ENCODE peak calls at places on chromosomes 1 and 21, in six cellular contexts. One of them, this sample, is unnamed.

GRCh38 chr1:48619529-48619928 is 147.5 kb upstream of the SPATA6 start:
- DNase-seq in progenitor cell of endocrine pancreas: no peak
- DNase-seq in GM12878: no peak
- DNase-seq in AG10803: peak
- DNase-seq in tibial artery: no peak
- DNase-seq in mucosa of descending colon: no peak
- DNase-seq in this sample: no peak

GRCh38 chr1:181704556-181704955 is 221.2 kb downstream of the CACNA1E start:
- DNase-seq in tibial artery: no peak
- DNase-seq in GM12878: no peak
- DNase-seq in AG10803: no peak
- DNase-seq in mucosa of descending colon: no peak
- DNase-seq in progenitor cell of endocrine pancreas: no peak
- DNase-seq in this sample: no peak

GRCh38 chr1:201888282-201889033 is at the start of gene SHISA4:
- DNase-seq in progenitor cell of endocrine pancreas: peak
- DNase-seq in GM12878: no peak
- DNase-seq in tibial artery: peak
- DNase-seq in AG10803: peak
- DNase-seq in mucosa of descending colon: peak
- DNase-seq in this sample: peak

GRCh38 chr1:238895911-238896310 is 490.5 kb upstream of the CHRM3 start:
- DNase-seq in GM12878: no peak
- DNase-seq in tibial artery: no peak
- DNase-seq in mucosa of descending colon: no peak
- DNase-seq in progenitor cell of endocrine pancreas: no peak
- DNase-seq in AG10803: no peak
- DNase-seq in this sample: no peak

GRCh38 chr1:77757616-77758015 is 2.0 kb downstream of the USP33 start:
- DNase-seq in AG10803: peak
- DNase-seq in progenitor cell of endocrine pancreas: no peak
- DNase-seq in mucosa of descending colon: no peak
- DNase-seq in tibial artery: no peak
- DNase-seq in GM12878: no peak
- DNase-seq in this sample: no peak

GRCh38 chr1:63317814-63318156 is 4.6 kb upstream of the FOXD3 start:
- DNase-seq in tibial artery: no peak
- DNase-seq in GM12878: no peak
- DNase-seq in AG10803: no peak
- DNase-seq in progenitor cell of endocrine pancreas: no peak
- DNase-seq in mucosa of descending colon: no peak
- DNase-seq in this sample: no peak

GRCh38 chr1:64906447-64906846 is 59.9 kb downstream of the JAK1 start:
- DNase-seq in tibial artery: no peak
- DNase-seq in AG10803: no peak
- DNase-seq in GM12878: no peak
- DNase-seq in mucosa of descending colon: no peak
- DNase-seq in progenitor cell of endocrine pancreas: no peak
- DNase-seq in this sample: peak

GRCh38 chr1:172670316-172670715 is 11.4 kb downstream of the FASLG start:
- DNase-seq in progenitor cell of endocrine pancreas: no peak
- DNase-seq in AG10803: no peak
- DNase-seq in mucosa of descending colon: no peak
- DNase-seq in tibial artery: no peak
- DNase-seq in GM12878: no peak
- DNase-seq in this sample: peak

GRCh38 chr1:34988147-34988546 is 3.0 kb upstream of the TMEM35B start:
- DNase-seq in GM12878: no peak
- DNase-seq in tibial artery: no peak
- DNase-seq in AG10803: no peak
- DNase-seq in progenitor cell of endocrine pancreas: no peak
- DNase-seq in mucosa of descending colon: no peak
- DNase-seq in this sample: no peak

GRCh38 chr1:57162607-57163235 is 196.9 kb upstream of the C8B start:
- DNase-seq in GM12878: no peak
- DNase-seq in progenitor cell of endocrine pancreas: no peak
- DNase-seq in mucosa of descending colon: no peak
- DNase-seq in AG10803: peak
- DNase-seq in tibial artery: no peak
- DNase-seq in this sample: no peak

GRCh38 chr1:113057006-113057405 is 16.0 kb upstream of the LRIG2 start:
- DNase-seq in AG10803: no peak
- DNase-seq in GM12878: no peak
- DNase-seq in mucosa of descending colon: peak
- DNase-seq in progenitor cell of endocrine pancreas: no peak
- DNase-seq in tibial artery: no peak
- DNase-seq in this sample: no peak

GRCh38 chr1:21289700-21290545 is at the start of gene ECE1:
- DNase-seq in AG10803: no peak
- DNase-seq in tibial artery: no peak
- DNase-seq in GM12878: no peak
- DNase-seq in progenitor cell of endocrine pancreas: peak
- DNase-seq in mucosa of descending colon: peak
- DNase-seq in this sample: peak

GRCh38 chr1:58815680-58816071 is 31.8 kb upstream of the JUN start:
- DNase-seq in progenitor cell of endocrine pancreas: no peak
- DNase-seq in AG10803: no peak
- DNase-seq in GM12878: no peak
- DNase-seq in mucosa of descending colon: peak
- DNase-seq in tibial artery: no peak
- DNase-seq in this sample: peak

GRCh38 chr21:38914531-38915385 is 109.0 kb downstream of the ETS2 start:
- DNase-seq in progenitor cell of endocrine pancreas: no peak
- DNase-seq in AG10803: no peak
- DNase-seq in tibial artery: no peak
- DNase-seq in mucosa of descending colon: no peak
- DNase-seq in GM12878: no peak
- DNase-seq in this sample: peak

GRCh38 chr1:172322219-172323061 is 98.0 kb upstream of the C1orf105 start:
- DNase-seq in progenitor cell of endocrine pancreas: no peak
- DNase-seq in AG10803: peak
- DNase-seq in mucosa of descending colon: no peak
- DNase-seq in tibial artery: peak
- DNase-seq in GM12878: no peak
- DNase-seq in this sample: no peak

GRCh38 chr1:80217377-80217986 is 1211.0 kb upstream of the ADGRL4 start:
- DNase-seq in mucosa of descending colon: peak
- DNase-seq in progenitor cell of endocrine pancreas: no peak
- DNase-seq in tibial artery: no peak
- DNase-seq in GM12878: no peak
- DNase-seq in AG10803: peak
- DNase-seq in this sample: no peak

GRCh38 chr1:200035956-200036615 is 8.6 kb downstream of the NR5A2 start:
- DNase-seq in GM12878: no peak
- DNase-seq in progenitor cell of endocrine pancreas: no peak
- DNase-seq in AG10803: no peak
- DNase-seq in tibial artery: no peak
- DNase-seq in mucosa of descending colon: peak
- DNase-seq in this sample: no peak

GRCh38 chr1:199084293-199084692 is 445.5 kb downstream of the PTPRC start:
- DNase-seq in GM12878: no peak
- DNase-seq in AG10803: peak
- DNase-seq in tibial artery: no peak
- DNase-seq in progenitor cell of endocrine pancreas: no peak
- DNase-seq in mucosa of descending colon: peak
- DNase-seq in this sample: no peak

GRCh38 chr1:22107126-22107525 is 35.8 kb downstream of the WNT4 start:
- DNase-seq in AG10803: peak
- DNase-seq in mucosa of descending colon: no peak
- DNase-seq in GM12878: no peak
- DNase-seq in progenitor cell of endocrine pancreas: no peak
- DNase-seq in tibial artery: no peak
- DNase-seq in this sample: no peak

GRCh38 chr1:202661136-202661845 is 49.0 kb downstream of the SYT2 start:
- DNase-seq in GM12878: no peak
- DNase-seq in tibial artery: no peak
- DNase-seq in progenitor cell of endocrine pancreas: no peak
- DNase-seq in mucosa of descending colon: no peak
- DNase-seq in AG10803: no peak
- DNase-seq in this sample: no peak

GRCh38 chr1:205827623-205828022 is 14.6 kb upstream of the SLC41A1 start:
- DNase-seq in mucosa of descending colon: no peak
- DNase-seq in tibial artery: no peak
- DNase-seq in AG10803: no peak
- DNase-seq in progenitor cell of endocrine pancreas: no peak
- DNase-seq in GM12878: no peak
- DNase-seq in this sample: no peak

GRCh38 chr1:33516428-33516827 is 44.0 kb downstream of the ZSCAN20 start:
- DNase-seq in mucosa of descending colon: no peak
- DNase-seq in GM12878: no peak
- DNase-seq in tibial artery: no peak
- DNase-seq in progenitor cell of endocrine pancreas: no peak
- DNase-seq in AG10803: no peak
- DNase-seq in this sample: no peak

GRCh38 chr1:52056937-52057231 is 789 bp downstream of the BTF3L4 start:
- DNase-seq in AG10803: peak
- DNase-seq in tibial artery: no peak
- DNase-seq in mucosa of descending colon: no peak
- DNase-seq in GM12878: no peak
- DNase-seq in progenitor cell of endocrine pancreas: no peak
- DNase-seq in this sample: no peak

GRCh38 chr1:182430263-182431068 is 19.5 kb upstream of the RGSL1 start:
- DNase-seq in tibial artery: no peak
- DNase-seq in mucosa of descending colon: no peak
- DNase-seq in progenitor cell of endocrine pancreas: no peak
- DNase-seq in AG10803: no peak
- DNase-seq in GM12878: peak
- DNase-seq in this sample: peak

GRCh38 chr1:241637046-241637590 is 3.1 kb downstream of the CHML start:
- DNase-seq in mucosa of descending colon: no peak
- DNase-seq in GM12878: no peak
- DNase-seq in progenitor cell of endocrine pancreas: no peak
- DNase-seq in AG10803: peak
- DNase-seq in tibial artery: no peak
- DNase-seq in this sample: no peak

GRCh38 chr1:212040629-212041028 is 5.1 kb downstream of the DTL start:
- DNase-seq in mucosa of descending colon: no peak
- DNase-seq in GM12878: no peak
- DNase-seq in AG10803: no peak
- DNase-seq in tibial artery: no peak
- DNase-seq in progenitor cell of endocrine pancreas: no peak
- DNase-seq in this sample: no peak

GRCh38 chr1:17984510-17985085 is 123.0 kb upstream of the IGSF21 start:
- DNase-seq in AG10803: no peak
- DNase-seq in mucosa of descending colon: peak
- DNase-seq in tibial artery: no peak
- DNase-seq in progenitor cell of endocrine pancreas: peak
- DNase-seq in GM12878: no peak
- DNase-seq in this sample: peak

GRCh38 chr1:34858901-34859441 is 578 bp downstream of the SMIM12 start:
- DNase-seq in tibial artery: peak
- DNase-seq in mucosa of descending colon: peak
- DNase-seq in AG10803: peak
- DNase-seq in progenitor cell of endocrine pancreas: no peak
- DNase-seq in GM12878: no peak
- DNase-seq in this sample: peak

GRCh38 chr1:224641030-224641429 is 24.9 kb downstream of the CNIH3 start:
- DNase-seq in AG10803: no peak
- DNase-seq in tibial artery: no peak
- DNase-seq in progenitor cell of endocrine pancreas: peak
- DNase-seq in GM12878: no peak
- DNase-seq in mucosa of descending colon: peak
- DNase-seq in this sample: no peak

GRCh38 chr21:40548134-40548533 is 298.8 kb downstream of the DSCAM start:
- DNase-seq in mucosa of descending colon: no peak
- DNase-seq in AG10803: no peak
- DNase-seq in tibial artery: no peak
- DNase-seq in progenitor cell of endocrine pancreas: no peak
- DNase-seq in GM12878: no peak
- DNase-seq in this sample: no peak

DNA sequence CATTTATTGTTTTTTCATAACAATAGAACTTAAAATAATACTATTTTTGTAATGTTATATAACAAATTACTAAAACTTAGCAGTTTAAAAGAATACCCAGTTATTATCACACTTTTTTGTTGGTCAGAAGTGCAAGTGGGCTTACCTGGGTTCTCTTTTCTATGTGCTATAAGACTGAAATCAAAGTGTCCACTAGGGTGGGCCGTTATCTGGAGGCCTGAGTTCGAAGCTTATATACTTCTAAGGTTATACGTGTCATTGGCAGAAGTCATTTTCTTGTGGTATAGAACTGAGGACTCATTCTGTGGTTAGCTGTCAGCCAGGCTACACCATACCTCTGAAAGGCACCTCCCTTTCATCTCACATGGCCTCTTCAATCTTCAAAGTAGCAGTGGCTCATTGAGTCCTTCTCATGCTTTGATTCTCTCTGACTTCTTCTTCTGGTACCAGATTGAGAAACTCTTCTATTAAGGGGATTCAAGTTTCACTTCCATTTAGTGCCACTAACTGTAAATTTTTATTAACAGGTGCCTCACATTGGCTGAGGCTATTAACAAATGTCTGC is 414.3 kb downstream of the AMY1C start:
- DNase-seq in mucosa of descending colon: no peak
- DNase-seq in tibial artery: no peak
- DNase-seq in GM12878: no peak
- DNase-seq in progenitor cell of endocrine pancreas: no peak
- DNase-seq in AG10803: no peak
- DNase-seq in this sample: no peak
- TF ChIP-seq CTCF in mucosa of descending colon: no peak
- TF ChIP-seq CTCF in tibial artery: no peak
- TF ChIP-seq CTCF in GM12878: no peak
- TF ChIP-seq CTCF in progenitor cell of endocrine pancreas: no peak
- TF ChIP-seq CTCF in AG10803: no peak
- TF ChIP-seq CTCF in this sample: no peak

GRCh38 chr1:246760426-246761347 is 36.5 kb downstream of the SCCPDH start:
- DNase-seq in AG10803: no peak
- DNase-seq in mucosa of descending colon: no peak
- DNase-seq in GM12878: no peak
- DNase-seq in tibial artery: no peak
- DNase-seq in progenitor cell of endocrine pancreas: no peak
- DNase-seq in this sample: no peak
- TF ChIP-seq CTCF in AG10803: no peak
- TF ChIP-seq CTCF in mucosa of descending colon: no peak
- TF ChIP-seq CTCF in GM12878: no peak
- TF ChIP-seq CTCF in tibial artery: no peak
- TF ChIP-seq CTCF in progenitor cell of endocrine pancreas: no peak
- TF ChIP-seq CTCF in this sample: no peak

GRCh38 chr1:229271448-229272120 is 673 bp downstream of the RAB4A start:
- DNase-seq in AG10803: peak
- DNase-seq in GM12878: no peak
- DNase-seq in progenitor cell of endocrine pancreas: no peak
- DNase-seq in tibial artery: no peak
- DNase-seq in mucosa of descending colon: peak
- DNase-seq in this sample: peak
- TF ChIP-seq CTCF in AG10803: peak
- TF ChIP-seq CTCF in GM12878: no peak
- TF ChIP-seq CTCF in progenitor cell of endocrine pancreas: peak
- TF ChIP-seq CTCF in tibial artery: no peak
- TF ChIP-seq CTCF in mucosa of descending colon: no peak
- TF ChIP-seq CTCF in this sample: no peak

DNA sequence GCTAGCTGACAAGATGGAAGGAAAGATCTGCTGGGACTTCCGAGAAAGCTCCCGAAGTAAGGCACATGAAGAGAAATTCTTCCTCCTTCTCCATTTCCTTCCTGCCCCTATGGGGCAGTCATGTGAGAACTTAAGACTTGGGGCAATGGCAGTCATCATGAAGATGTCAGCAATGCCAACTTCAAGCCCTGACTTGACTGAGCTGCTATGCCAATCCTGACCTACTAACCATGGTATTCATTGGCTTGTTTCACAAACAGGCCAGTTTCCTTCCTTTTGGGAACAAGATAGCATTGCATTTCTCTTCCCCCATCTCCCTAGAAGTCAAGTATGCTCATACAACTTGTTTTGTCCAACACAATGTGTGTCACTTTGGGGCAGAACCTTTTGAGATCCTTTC is 25.5 kb downstream of the GRIK1 start:
- DNase-seq in GM12878: no peak
- DNase-seq in progenitor cell of endocrine pancreas: no peak
- DNase-seq in tibial artery: no peak
- DNase-seq in AG10803: no peak
- DNase-seq in mucosa of descending colon: no peak
- DNase-seq in this sample: no peak
- TF ChIP-seq CTCF in GM12878: no peak
- TF ChIP-seq CTCF in progenitor cell of endocrine pancreas: no peak
- TF ChIP-seq CTCF in tibial artery: no peak
- TF ChIP-seq CTCF in AG10803: no peak
- TF ChIP-seq CTCF in mucosa of descending colon: no peak
- TF ChIP-seq CTCF in this sample: no peak